ENCODE peak calls at places on chromosomes 12 and 14, in nine cellular contexts. K, O, Y, F, G, R, B, E and W are unnamed samples.

GRCh38 chr12:116492703-116493324 is 66.4 kb upstream of the MAP1LC3B2 start:
- DNase-seq in K (no peak), O (no peak), Y (no peak), F (no peak), G (no peak), R (no peak), B (no peak), E (peak; percentile 38), W (no peak)

GRCh38 chr14:96690713-96691383 is 106.3 kb upstream of the VRK1 start:
- DNase-seq in K (no peak), O (no peak), Y (no peak), F (no peak), G (no peak), R (no peak), B (no peak), E (no peak), W (no peak)

GRCh38 chr14:43786066-43786762 is 720.9 kb downstream of the FSCB start:
- DNase-seq in K (no peak), O (no peak), Y (no peak), F (no peak), G (no peak), R (no peak), B (no peak), E (no peak), W (no peak)

GRCh38 chr12:115194448-115194847 is 510.5 kb upstream of the TBX3 start:
- DNase-seq in K (no peak), O (no peak), Y (no peak), F (no peak), G (no peak), R (no peak), B (no peak), E (no peak), W (no peak)

GRCh38 chr14:54682578-54682977 is 115.7 kb downstream of the SAMD4A start:
- DNase-seq in K (no peak), O (no peak), Y (no peak), F (no peak), G (no peak), R (no peak), B (no peak), E (no peak), W (no peak)

GRCh38 chr12:62429457-62429856 is 37.2 kb upstream of the MON2 start:
- DNase-seq in K (no peak), O (no peak), Y (no peak), F (no peak), G (no peak), R (no peak), B (no peak), E (no peak), W (no peak)

GRCh38 chr12:95759039-95759438 is 31.5 kb downstream of the NTN4 start:
- DNase-seq in K (no peak), O (no peak), Y (no peak), F (no peak), G (no peak), R (no peak), B (no peak), E (no peak), W (no peak)

GRCh38 chr14:100677925-100678765 is 48.5 kb upstream of the DLK1 start:
- DNase-seq in K (no peak), O (peak; percentile 57), Y (no peak), F (no peak), G (no peak), R (peak; percentile 56), B (no peak), E (no peak), W (no peak)

GRCh38 chr12:57455374-57456144 is 452 bp downstream of the INHBE start:
- DNase-seq in K (no peak), O (no peak), Y (no peak), F (no peak), G (no peak), R (no peak), B (no peak), E (no peak), W (no peak)

GRCh38 chr12:93097417-93097816 is 168.3 kb upstream of the EEA1 start:
- DNase-seq in K (no peak), O (no peak), Y (no peak), F (no peak), G (no peak), R (no peak), B (no peak), E (no peak), W (no peak)

GRCh38 chr12:111907740-111908139 is 65.7 kb downstream of the MAPKAPK5 start:
- DNase-seq in K (no peak), O (no peak), Y (no peak), F (no peak), G (no peak), R (no peak), B (no peak), E (no peak), W (no peak)

GRCh38 chr14:59507752-59508103 is 23.4 kb downstream of the JKAMP start:
- DNase-seq in K (no peak), O (no peak), Y (no peak), F (no peak), G (no peak), R (no peak), B (no peak), E (no peak), W (no peak)

GRCh38 chr12:113299619-113300237 is 35.2 kb downstream of the SLC8B1 start:
- DNase-seq in K (no peak), O (peak; percentile 57), Y (no peak), F (no peak), G (no peak), R (no peak), B (no peak), E (no peak), W (no peak)

GRCh38 chr12:51913071-51914033 is 6.0 kb downstream of the ACVRL1 start:
- DNase-seq in K (no peak), O (no peak), Y (no peak), F (no peak), G (no peak), R (no peak), B (no peak), E (no peak), W (no peak)

GRCh38 chr12:104290320-104290719 is 13.2 kb upstream of the EID3 start:
- DNase-seq in K (no peak), O (no peak), Y (no peak), F (no peak), G (no peak), R (no peak), B (no peak), E (no peak), W (no peak)

GRCh38 chr12:127579446-127579845 is 687.5 kb upstream of the TMEM132C start:
- DNase-seq in K (no peak), O (no peak), Y (no peak), F (no peak), G (no peak), R (no peak), B (no peak), E (no peak), W (no peak)

GRCh38 chr14:73211251-73211650 is 26.1 kb upstream of the PAPLN start:
- DNase-seq in K (no peak), O (no peak), Y (no peak), F (no peak), G (no peak), R (no peak), B (no peak), E (no peak), W (no peak)

GRCh38 chr12:11833174-11833895 is 183.9 kb downstream of the ETV6 start:
- DNase-seq in K (no peak), O (no peak), Y (no peak), F (no peak), G (no peak), R (no peak), B (no peak), E (no peak), W (no peak)

GRCh38 chr12:77725611-77726010 is 105.1 kb upstream of the NAV3 start:
- DNase-seq in K (no peak), O (no peak), Y (no peak), F (no peak), G (no peak), R (no peak), B (no peak), E (no peak), W (no peak)

GRCh38 chr12:65741662-65742480 is 82.4 kb upstream of the HMGA2 start:
- DNase-seq in K (no peak), O (no peak), Y (no peak), F (no peak), G (no peak), R (peak; percentile 56), B (no peak), E (no peak), W (no peak)

GRCh38 chr14:96626916-96627315 is 124.7 kb downstream of the PAPOLA start:
- DNase-seq in K (no peak), O (no peak), Y (no peak), F (no peak), G (no peak), R (no peak), B (no peak), E (no peak), W (no peak)

GRCh38 chr12:67981236-67982164 is 7.7 kb upstream of the IFNG-AS1 start:
- DNase-seq in K (no peak), O (no peak), Y (no peak), F (no peak), G (no peak), R (no peak), B (no peak), E (no peak), W (peak; percentile 11)

GRCh38 chr14:58059121-58059520 is 92.9 kb downstream of the ARMH4 start:
- DNase-seq in K (no peak), O (no peak), Y (no peak), F (no peak), G (no peak), R (no peak), B (no peak), E (no peak), W (no peak)

GRCh38 chr14:99910337-99911268 is 117.4 kb downstream of the EML1 start:
- DNase-seq in K (no peak), O (no peak), Y (no peak), F (no peak), G (no peak), R (no peak), B (no peak), E (no peak), W (no peak)

GRCh38 chr12:51381226-51382079 is 9.8 kb downstream of the GALNT6 start:
- DNase-seq in K (peak; percentile 62), O (no peak), Y (no peak), F (no peak), G (no peak), R (no peak), B (no peak), E (no peak), W (peak; percentile 26)

GRCh38 chr12:68636268-68636667 is 25.6 kb downstream of the RAP1B start:
- DNase-seq in K (no peak), O (no peak), Y (no peak), F (no peak), G (no peak), R (no peak), B (no peak), E (no peak), W (no peak)

GRCh38 chr12:22627351-22627750 is 2.4 kb downstream of the ETNK1 start:
- DNase-seq in K (no peak), O (no peak), Y (no peak), F (no peak), G (no peak), R (no peak), B (no peak), E (no peak), W (no peak)

GRCh38 chr12:103840881-103841689 is at the start of gene NT5DC3:
- DNase-seq in K (peak; percentile 67), O (peak; percentile 80), Y (peak; percentile 67), F (peak; percentile 40), G (peak; percentile 80), R (peak; percentile 69), B (peak; percentile 83), E (no peak), W (peak; percentile 68)

GRCh38 chr12:113766880-113767878 is 198.9 kb downstream of the RBM19 start:
- DNase-seq in K (no peak), O (no peak), Y (no peak), F (no peak), G (no peak), R (no peak), B (no peak), E (no peak), W (no peak)

GRCh38 chr14:51053157-51053556 is 41.7 kb downstream of the TRIM9 start:
- DNase-seq in K (no peak), O (no peak), Y (no peak), F (no peak), G (no peak), R (no peak), B (no peak), E (no peak), W (no peak)

GRCh38 chr12:111761099-111761498 is 5.6 kb upstream of the ALDH2 start:
- DNase-seq in K (no peak), O (no peak), Y (no peak), F (no peak), G (no peak), R (no peak), B (no peak), E (no peak), W (no peak)